ENCODE peak calls at places on chromosome 19, in six cellular contexts. G, A, H, B, V and F are unnamed samples.

GRCh38 chr19:3055741-3056453 is 6.4 kb downstream of the TLE5 start:
- DNase-seq in G (no peak), A (peak), H (no peak), B (peak), V (peak), F (peak)

GRCh38 chr19:16571689-16572331 is 405 bp downstream of the SLC35E1 start:
- DNase-seq in G (peak), A (no peak), H (no peak), B (peak), V (no peak), F (peak)

GRCh38 chr19:3369337-3370213 is 3.2 kb downstream of the NFIC start:
- DNase-seq in G (peak), A (no peak), H (no peak), B (no peak), V (no peak), F (peak)

GRCh38 chr19:15200575-15201364 is at the start of gene NOTCH3:
- DNase-seq in G (peak), A (no peak), H (no peak), B (no peak), V (no peak), F (no peak)

GRCh38 chr19:45047188-45047797 is 8.4 kb downstream of the CLASRP start:
- DNase-seq in G (no peak), A (no peak), H (no peak), B (no peak), V (no peak), F (no peak)

GRCh38 chr19:38559428-38560401 is 58.0 kb downstream of the MAP4K1 start:
- DNase-seq in G (no peak), A (no peak), H (no peak), B (no peak), V (no peak), F (no peak)

GRCh38 chr19:45505151-45505995 is 1.9 kb upstream of the VASP start:
- DNase-seq in G (peak), A (no peak), H (no peak), B (no peak), V (no peak), F (no peak)

GRCh38 chr19:52273301-52273700 is 3.9 kb downstream of the ZNF766 start:
- DNase-seq in G (no peak), A (no peak), H (no peak), B (no peak), V (no peak), F (no peak)

GRCh38 chr19:16385821-16386220 is 61.2 kb downstream of the KLF2 start:
- DNase-seq in G (peak), A (no peak), H (no peak), B (no peak), V (no peak), F (peak)

GRCh38 chr19:16161848-16162247 is 11.5 kb downstream of the CIB3 start:
- DNase-seq in G (no peak), A (no peak), H (no peak), B (no peak), V (no peak), F (no peak)

GRCh38 chr19:47125669-47125938 is 5.0 kb upstream of the SAE1 start:
- DNase-seq in G (no peak), A (no peak), H (no peak), B (no peak), V (no peak), F (no peak)

GRCh38 chr19:14366529-14366928 is 14.7 kb upstream of the ADGRE5 start:
- DNase-seq in G (peak), A (peak), H (peak), B (peak), V (peak), F (peak)

GRCh38 chr19:40467007-40467565 is 285 bp downstream of the SPTBN4 start:
- DNase-seq in G (no peak), A (no peak), H (no peak), B (no peak), V (no peak), F (no peak)

GRCh38 chr19:5951338-5951861 is 26.5 kb downstream of the RANBP3 start:
- DNase-seq in G (no peak), A (no peak), H (no peak), B (no peak), V (peak), F (peak)

GRCh38 chr19:20661150-20661819 is at the start of gene ZNF626:
- DNase-seq in G (peak), A (peak), H (peak), B (peak), V (peak), F (peak)

GRCh38 chr19:4388171-4389063 is 11.9 kb downstream of the SH3GL1 start:
- DNase-seq in G (peak), A (no peak), H (no peak), B (no peak), V (no peak), F (no peak)

GRCh38 chr19:2164020-2164988 is 571 bp downstream of the DOT1L start:
- DNase-seq in G (no peak), A (no peak), H (no peak), B (no peak), V (peak), F (no peak)

GRCh38 chr19:33722456-33723239 is 74.0 kb upstream of the KCTD15 start:
- DNase-seq in G (no peak), A (no peak), H (no peak), B (no peak), V (peak), F (no peak)

GRCh38 chr19:17234911-17235617 is 9.0 kb downstream of the OCEL1 start:
- DNase-seq in G (peak), A (peak), H (no peak), B (peak), V (peak), F (peak)

GRCh38 chr19:32154418-32154817 is 191.0 kb upstream of the ZNF507 start:
- DNase-seq in G (no peak), A (no peak), H (no peak), B (no peak), V (no peak), F (no peak)

GRCh38 chr19:49684251-49684982 is 5.0 kb upstream of the ADM5 start:
- DNase-seq in G (no peak), A (no peak), H (no peak), B (no peak), V (no peak), F (no peak)

GRCh38 chr19:47069795-47070194 is 21.4 kb upstream of the TMEM160 start:
- DNase-seq in G (no peak), A (no peak), H (no peak), B (no peak), V (no peak), F (no peak)

GRCh38 chr19:54525636-54526035 is 23.0 kb downstream of the LAIR2 start:
- DNase-seq in G (no peak), A (no peak), H (no peak), B (no peak), V (no peak), F (no peak)